ENCODE peak calls at places on chromosomes 2 and 18, in nine cellular contexts. Y is transverse colon, E is suprapubic skin, V is GM23338, S is Panc1, U is SK-N-SH, P is upper lobe of left lung, L is HCT116, K is K562. X is an unnamed sample.

GRCh38 chr2:64748561-64748960 is 94.8 kb upstream of the SERTAD2 start:
- DNase-seq in U (no peak), P (no peak), V (no peak), L (no peak), K (no peak), E (no peak), S (no peak), Y (no peak), X (no peak)

GRCh38 chr2:234368861-234369261 is 128.0 kb downstream of the ARL4C start:
- DNase-seq in K (no peak), E (no peak), V (no peak), Y (peak; percentile 55), P (no peak), U (no peak), S (peak; percentile 77), L (no peak), X (no peak)

GRCh38 chr18:79857082-79857661 is 59.4 kb downstream of the KCNG2 start:
- DNase-seq in U (peak; percentile 59), V (no peak), L (no peak), K (no peak), Y (no peak), P (no peak), E (peak; percentile 50), S (peak; percentile 42), X (no peak)

GRCh38 chr2:112839407-112840067 is 3.0 kb upstream of the IL1B start:
- DNase-seq in E (no peak), U (no peak), S (no peak), P (no peak), K (no peak), L (no peak), V (no peak), Y (no peak), X (no peak)

GRCh38 chr2:128318776-128319456 is at the start of gene HS6ST1:
- DNase-seq in Y (peak; percentile 91), V (peak; percentile 91), U (peak; percentile 98), S (no peak), L (peak; percentile 24), P (peak; percentile 98), K (peak; percentile 90), E (no peak), X (peak; percentile 97)

GRCh38 chr18:52160652-52161051 is 179.3 kb upstream of the DCC start:
- DNase-seq in K (no peak), V (peak; percentile 73), E (no peak), S (no peak), P (no peak), L (no peak), U (no peak), Y (no peak), X (no peak)

GRCh38 chr2:165746501-165746900 is 47.5 kb downstream of the GALNT3 start:
- DNase-seq in V (no peak), S (no peak), K (no peak), L (no peak), U (no peak), Y (no peak), E (no peak), P (no peak), X (no peak)

GRCh38 chr2:127153691-127154158 is 46.8 kb upstream of the BIN1 start:
- DNase-seq in E (no peak), Y (no peak), U (no peak), K (no peak), P (no peak), L (no peak), S (no peak), V (no peak), X (no peak)

GRCh38 chr2:146481629-146482028 is 1363.2 kb upstream of the ACVR2A start:
- DNase-seq in Y (no peak), E (no peak), K (no peak), P (no peak), S (no peak), L (no peak), V (no peak), U (no peak), X (no peak)

GRCh38 chr2:29053680-29054400 is 20.5 kb downstream of the PCARE start:
- DNase-seq in U (peak; percentile 52), P (no peak), V (no peak), K (no peak), S (no peak), L (peak; percentile 15), Y (no peak), E (no peak), X (no peak)

GRCh38 chr18:42798606-42799005 is 316.9 kb downstream of the RIT2 start:
- DNase-seq in S (no peak), V (no peak), K (no peak), U (peak; percentile 78), Y (no peak), E (no peak), L (no peak), P (no peak), X (no peak)

GRCh38 chr2:27095745-27096651 is 9.4 kb downstream of the KHK start:
- DNase-seq in E (no peak), L (no peak), U (peak; percentile 91), K (peak; percentile 72), Y (peak; percentile 55), V (peak; percentile 87), P (peak; percentile 27), S (no peak), X (peak; percentile 86)
- TF ChIP-seq POLR2AphosphoS5 in E (no peak), L (peak; percentile 22), U (peak; percentile 77), K (no peak), Y (no peak), V (peak; percentile 74), P (no peak), S (no peak), X (no peak)

GRCh38 chr2:144151405-144151804 is 368.5 kb downstream of the ZEB2 start:
- DNase-seq in L (no peak), P (no peak), Y (no peak), S (no peak), V (no peak), E (no peak), U (no peak), K (peak; percentile 14), X (no peak)

GRCh38 chr2:144156736-144157645 is 362.9 kb downstream of the ZEB2 start:
- DNase-seq in U (no peak), K (no peak), Y (no peak), V (peak; percentile 40), L (no peak), E (no peak), P (no peak), S (no peak), X (no peak)

GRCh38 chr2:144152817-144153271 is 367.1 kb downstream of the ZEB2 start:
- DNase-seq in L (no peak), V (peak; percentile 28), S (no peak), Y (no peak), K (no peak), E (no peak), U (no peak), P (no peak), X (no peak)

GRCh38 chr2:144151877-144152276 is 368.0 kb downstream of the ZEB2 start:
- DNase-seq in V (no peak), K (no peak), L (no peak), S (no peak), E (no peak), U (no peak), Y (no peak), P (no peak), X (no peak)

DNA sequence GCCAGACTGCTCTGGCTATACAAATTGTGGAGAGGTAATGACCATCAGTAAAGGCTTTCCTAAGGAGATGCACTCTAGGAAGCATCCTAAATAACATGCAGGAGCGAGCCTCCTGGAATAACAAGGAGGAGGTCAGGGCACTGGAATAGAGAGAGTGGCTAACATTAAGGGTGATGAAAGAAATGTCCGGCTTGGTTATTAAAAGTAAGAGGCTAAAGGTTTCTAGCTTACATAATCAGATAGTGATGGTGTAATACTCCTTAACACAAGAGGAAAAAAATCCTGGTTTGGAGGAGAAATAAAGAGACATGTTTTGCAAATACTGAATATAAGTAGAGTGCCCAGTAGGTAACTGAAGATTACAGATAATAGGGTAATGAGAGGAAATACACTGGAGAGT is 365.7 kb downstream of the ZEB2 start:
- DNase-seq in E (no peak), Y (no peak), S (no peak), P (no peak), L (no peak), V (no peak), U (no peak), K (no peak), X (no peak)
- H3K36me3 ChIP-seq in E (no peaks in the 10 kb centered on the region), Y (no peaks in the 10 kb centered on the region), S (no peaks in the 10 kb centered on the region), P (no peaks in the 10 kb centered on the region), L (no peaks in the 10 kb centered on the region), V (no peaks in the 10 kb centered on the region), U (no peaks in the 10 kb centered on the region), K (no peaks in the 10 kb centered on the region), X (no peaks in the 10 kb centered on the region)

DNA sequence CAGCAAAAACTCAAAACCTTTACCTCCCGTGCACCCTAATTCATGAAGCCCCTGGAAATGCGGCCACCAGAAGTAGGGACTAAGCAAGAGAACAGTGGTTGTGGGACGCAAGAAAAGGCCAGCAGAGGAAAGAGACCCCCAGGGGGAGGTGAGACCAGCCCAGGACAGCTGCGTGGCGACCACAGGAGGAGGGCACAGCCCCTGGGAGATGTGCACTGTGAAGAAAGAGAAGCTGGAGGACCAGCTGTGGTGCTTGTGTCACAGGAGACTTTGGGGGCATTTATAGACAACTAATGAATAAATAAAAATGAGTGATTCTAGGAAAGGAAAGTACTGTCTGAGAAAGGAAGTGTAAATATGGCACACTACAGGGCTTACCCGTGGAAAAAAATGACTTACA is 263.8 kb downstream of the EIPR1 start:
- DNase-seq in V (no peak), L (no peak), Y (no peak), K (no peak), E (peak; percentile 32), P (no peak), U (no peak), S (no peak), X (peak; percentile 37)
- H3K4me3 ChIP-seq in V (no peak overlapping the region), L (no peak overlapping the region), Y (no peak overlapping the region), K (no peak overlapping the region), E (no peak overlapping the region), P (no peak overlapping the region), U (no peak overlapping the region), S (no peak overlapping the region), X (no peak overlapping the region)

GRCh38 chr18:23539298-23539697 is 36.0 kb downstream of the RMC1 start:
- DNase-seq in K (no peak), U (no peak), P (no peak), L (no peak), V (no peak), S (no peak), E (no peak), Y (no peak), X (no peak)

GRCh38 chr18:23539911-23540475 is 36.7 kb downstream of the RMC1 start:
- DNase-seq in E (no peak), P (no peak), L (no peak), K (no peak), U (no peak), Y (no peak), V (no peak), S (no peak), X (no peak)

GRCh38 chr18:23538040-23538439 is 34.7 kb downstream of the RMC1 start:
- DNase-seq in P (no peak), V (no peak), Y (no peak), S (no peak), U (no peak), K (no peak), L (no peak), E (no peak), X (no peak)

GRCh38 chr18:23538870-23539269 is 35.6 kb downstream of the RMC1 start:
- DNase-seq in V (no peak), S (no peak), U (no peak), P (no peak), L (no peak), Y (no peak), E (no peak), K (no peak), X (no peak)

DNA sequence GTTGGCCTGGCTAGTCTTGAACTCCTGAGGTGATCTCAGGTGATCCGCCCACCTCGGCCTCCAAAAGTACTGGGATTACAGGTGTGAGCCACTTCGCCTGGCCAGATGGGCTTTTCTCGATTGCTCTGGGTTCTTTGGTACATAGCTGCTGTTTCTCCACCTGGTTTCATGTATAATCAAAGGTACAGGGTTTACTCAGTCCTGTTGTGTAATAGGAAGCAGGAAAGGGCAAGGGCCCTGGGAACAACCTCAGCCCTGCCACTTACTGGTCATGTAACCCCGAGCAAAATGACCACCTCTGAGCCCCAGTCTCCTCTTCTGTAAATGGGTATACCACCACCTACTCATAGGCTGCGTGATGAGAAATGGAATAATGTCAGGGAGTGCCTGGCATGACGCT is 34.0 kb downstream of the RMC1 start:
- DNase-seq in L (no peak), E (no peak), K (no peak), V (no peak), S (no peak), U (no peak), Y (no peak), P (no peak), X (no peak)
- TF ChIP-seq POLR2AphosphoS5 in L (no peak), E (no peak), K (no peak), V (no peak), S (no peak), U (no peak), Y (no peak), P (no peak), X (no peak)

X was measured in spleen.